ENCODE peak calls at places on chromosome 1, in five cellular contexts. O is amniotic stem cell, P is NCI-H1436, R is amygdala, G is ACHN. Y is an unnamed sample.

GRCh38 chr1:115813735-115814134 is 27.2 kb downstream of the NHLH2 start:
- DNase-seq in O (no peak), P (no peak), R (no peak), G (no peak), Y (no peak)

GRCh38 chr1:64581786-64582185 is 111.9 kb downstream of the CACHD1 start:
- DNase-seq in O (no peak), P (no peak), R (no peak), G (no peak), Y (no peak)

GRCh38 chr1:71693581-71693980 is 588.8 kb downstream of the NEGR1 start:
- DNase-seq in O (no peak), P (no peak), R (no peak), G (no peak), Y (no peak)

GRCh38 chr1:160437432-160438319 is 37.3 kb downstream of the VANGL2 start:
- DNase-seq in O (no peak), P (no peak), R (no peak), G (peak; percentile 22), Y (no peak)

GRCh38 chr1:15948600-15949452 is 27.1 kb downstream of the ZBTB17 start:
- DNase-seq in O (peak; percentile 86), P (no peak), R (no peak), G (peak; percentile 88), Y (peak; percentile 54)

GRCh38 chr1:7266561-7266960 is 481.3 kb downstream of the CAMTA1 start:
- DNase-seq in O (no peak), P (no peak), R (no peak), G (no peak), Y (no peak)

GRCh38 chr1:31800677-31800967 is 15.2 kb downstream of the SPOCD1 start:
- DNase-seq in O (no peak), P (no peak), R (no peak), G (no peak), Y (no peak)

GRCh38 chr1:36383240-36383639 is 2.5 kb downstream of the STK40 start:
- DNase-seq in O (no peak), P (no peak), R (no peak), G (no peak), Y (no peak)

GRCh38 chr1:59703918-59704378 is 110.8 kb upstream of the HOOK1 start:
- DNase-seq in O (no peak), P (no peak), R (no peak), G (no peak), Y (no peak)

GRCh38 chr1:81254560-81254959 is 546.2 kb upstream of the ADGRL2 start:
- DNase-seq in O (no peak), P (no peak), R (no peak), G (peak; percentile 13), Y (no peak)

GRCh38 chr1:207619833-207620572 is 24.9 kb upstream of the CR1L start:
- DNase-seq in O (peak; percentile 19), P (peak; percentile 34), R (no peak), G (peak; percentile 68), Y (no peak)

GRCh38 chr1:112508242-112509004 is at the start of gene WNT2B:
- DNase-seq in O (no peak), P (no peak), R (no peak), G (no peak), Y (peak; percentile 39)

GRCh38 chr1:246583448-246584185 is 17.4 kb downstream of the CNST start:
- DNase-seq in O (no peak), P (peak; percentile 10), R (no peak), G (no peak), Y (peak; percentile 44)

GRCh38 chr1:4515727-4516289 is 138.6 kb upstream of the AJAP1 start:
- DNase-seq in O (no peak), P (no peak), R (no peak), G (no peak), Y (no peak)

GRCh38 chr1:245742891-245743290 is 588.1 kb downstream of the KIF26B start:
- DNase-seq in O (no peak), P (no peak), R (no peak), G (peak; percentile 20), Y (no peak)

GRCh38 chr1:109498161-109498801 is 4.4 kb downstream of the CYB561D1 start:
- DNase-seq in O (no peak), P (no peak), R (peak; percentile 22), G (peak; percentile 41), Y (no peak)

GRCh38 chr1:112878321-112878720 is 77.7 kb downstream of the SLC16A1 start:
- DNase-seq in O (no peak), P (no peak), R (peak; percentile 15), G (no peak), Y (no peak)